ENCODE peak calls at places on chromosomes 1 and 21, in eight cellular contexts. One of them, this sample, is unnamed.

GRCh38 chr1:2230781-2231666 is 2.9 kb downstream of the SKI start:
- DNase-seq in activated CD4-positive, alpha-beta T cell treated with anti-CD3 and anti-CD28 coated beads for 36 hours: peak
- DNase-seq in CD4-positive, CD25-positive, alpha-beta regulatory T cell: peak
- DNase-seq in psoas muscle: peak
- DNase-seq in prostate gland: no peak
- DNase-seq in brain microvascular endothelial cell: no peak
- DNase-seq in RCC 7860: no peak
- DNase-seq in hippocampal formation: peak
- DNase-seq in this sample: peak

GRCh38 chr1:150186789-150187559 is 37.3 kb downstream of the PLEKHO1 start:
- DNase-seq in RCC 7860: peak
- DNase-seq in brain microvascular endothelial cell: peak
- DNase-seq in prostate gland: no peak
- DNase-seq in hippocampal formation: no peak
- DNase-seq in CD4-positive, CD25-positive, alpha-beta regulatory T cell: peak
- DNase-seq in activated CD4-positive, alpha-beta T cell treated with anti-CD3 and anti-CD28 coated beads for 36 hours: peak
- DNase-seq in psoas muscle: no peak
- DNase-seq in this sample: no peak

GRCh38 chr1:228238007-228238406 is 30.2 kb downstream of the OBSCN start:
- DNase-seq in activated CD4-positive, alpha-beta T cell treated with anti-CD3 and anti-CD28 coated beads for 36 hours: no peak
- DNase-seq in RCC 7860: no peak
- DNase-seq in psoas muscle: no peak
- DNase-seq in CD4-positive, CD25-positive, alpha-beta regulatory T cell: no peak
- DNase-seq in hippocampal formation: no peak
- DNase-seq in brain microvascular endothelial cell: no peak
- DNase-seq in prostate gland: no peak
- DNase-seq in this sample: no peak

GRCh38 chr1:63949965-63950364 is 176.1 kb downstream of the ROR1 start:
- DNase-seq in prostate gland: no peak
- DNase-seq in activated CD4-positive, alpha-beta T cell treated with anti-CD3 and anti-CD28 coated beads for 36 hours: no peak
- DNase-seq in RCC 7860: no peak
- DNase-seq in psoas muscle: no peak
- DNase-seq in CD4-positive, CD25-positive, alpha-beta regulatory T cell: no peak
- DNase-seq in hippocampal formation: no peak
- DNase-seq in brain microvascular endothelial cell: no peak
- DNase-seq in this sample: no peak

GRCh38 chr1:53737648-53738204 is 1.2 kb downstream of the GLIS1 start:
- DNase-seq in activated CD4-positive, alpha-beta T cell treated with anti-CD3 and anti-CD28 coated beads for 36 hours: no peak
- DNase-seq in brain microvascular endothelial cell: no peak
- DNase-seq in psoas muscle: peak
- DNase-seq in CD4-positive, CD25-positive, alpha-beta regulatory T cell: no peak
- DNase-seq in hippocampal formation: no peak
- DNase-seq in RCC 7860: no peak
- DNase-seq in prostate gland: no peak
- DNase-seq in this sample: no peak

GRCh38 chr1:244210884-244211558 is 159.9 kb downstream of the ZBTB18 start:
- DNase-seq in brain microvascular endothelial cell: no peak
- DNase-seq in RCC 7860: no peak
- DNase-seq in prostate gland: no peak
- DNase-seq in activated CD4-positive, alpha-beta T cell treated with anti-CD3 and anti-CD28 coated beads for 36 hours: no peak
- DNase-seq in CD4-positive, CD25-positive, alpha-beta regulatory T cell: no peak
- DNase-seq in hippocampal formation: no peak
- DNase-seq in psoas muscle: no peak
- DNase-seq in this sample: no peak

GRCh38 chr21:39125752-39126485 is 57.3 kb downstream of the PSMG1 start:
- DNase-seq in prostate gland: peak
- DNase-seq in psoas muscle: peak
- DNase-seq in activated CD4-positive, alpha-beta T cell treated with anti-CD3 and anti-CD28 coated beads for 36 hours: peak
- DNase-seq in RCC 7860: peak
- DNase-seq in brain microvascular endothelial cell: peak
- DNase-seq in CD4-positive, CD25-positive, alpha-beta regulatory T cell: no peak
- DNase-seq in hippocampal formation: peak
- DNase-seq in this sample: peak

GRCh38 chr21:45874716-45875415 is 106.7 kb upstream of the COL6A1 start:
- DNase-seq in CD4-positive, CD25-positive, alpha-beta regulatory T cell: no peak
- DNase-seq in RCC 7860: no peak
- DNase-seq in prostate gland: no peak
- DNase-seq in brain microvascular endothelial cell: peak
- DNase-seq in hippocampal formation: no peak
- DNase-seq in activated CD4-positive, alpha-beta T cell treated with anti-CD3 and anti-CD28 coated beads for 36 hours: peak
- DNase-seq in psoas muscle: peak
- DNase-seq in this sample: peak

GRCh38 chr1:54548389-54549044 is 489 bp downstream of the ACOT11 start:
- DNase-seq in brain microvascular endothelial cell: no peak
- DNase-seq in RCC 7860: no peak
- DNase-seq in CD4-positive, CD25-positive, alpha-beta regulatory T cell: no peak
- DNase-seq in prostate gland: no peak
- DNase-seq in activated CD4-positive, alpha-beta T cell treated with anti-CD3 and anti-CD28 coated beads for 36 hours: no peak
- DNase-seq in psoas muscle: no peak
- DNase-seq in hippocampal formation: no peak
- DNase-seq in this sample: no peak

GRCh38 chr1:38064232-38064903 is 17.8 kb upstream of the POU3F1 start:
- DNase-seq in CD4-positive, CD25-positive, alpha-beta regulatory T cell: no peak
- DNase-seq in brain microvascular endothelial cell: peak
- DNase-seq in psoas muscle: no peak
- DNase-seq in RCC 7860: peak
- DNase-seq in hippocampal formation: no peak
- DNase-seq in prostate gland: no peak
- DNase-seq in activated CD4-positive, alpha-beta T cell treated with anti-CD3 and anti-CD28 coated beads for 36 hours: no peak
- DNase-seq in this sample: no peak

GRCh38 chr1:41455479-41456271 is 28.8 kb downstream of the EDN2 start:
- DNase-seq in RCC 7860: peak
- DNase-seq in prostate gland: peak
- DNase-seq in hippocampal formation: peak
- DNase-seq in CD4-positive, CD25-positive, alpha-beta regulatory T cell: no peak
- DNase-seq in activated CD4-positive, alpha-beta T cell treated with anti-CD3 and anti-CD28 coated beads for 36 hours: no peak
- DNase-seq in psoas muscle: no peak
- DNase-seq in brain microvascular endothelial cell: peak
- DNase-seq in this sample: peak

GRCh38 chr21:41605178-41605933 is 97.4 kb upstream of the TMPRSS2 start:
- DNase-seq in psoas muscle: no peak
- DNase-seq in hippocampal formation: no peak
- DNase-seq in CD4-positive, CD25-positive, alpha-beta regulatory T cell: no peak
- DNase-seq in RCC 7860: no peak
- DNase-seq in prostate gland: peak
- DNase-seq in brain microvascular endothelial cell: no peak
- DNase-seq in activated CD4-positive, alpha-beta T cell treated with anti-CD3 and anti-CD28 coated beads for 36 hours: no peak
- DNase-seq in this sample: peak